ENCODE peak calls at places on chromosomes 1 and 21, in four cellular contexts. U, M, W and T are unnamed samples.

GRCh38 chr21:36454079-36454478 is 25.8 kb downstream of the CLDN14 start:
- DNase-seq in U (no peak), M (no peak), W (no peak), T (no peak)

GRCh38 chr1:222791006-222791710 is 23.7 kb upstream of the DISP1 start:
- DNase-seq in U (no peak), M (no peak), W (no peak), T (no peak)

GRCh38 chr1:62356257-62356835 is 37.1 kb upstream of the KANK4 start:
- DNase-seq in U (no peak), M (peak), W (no peak), T (peak)

GRCh38 chr1:248825909-248826760 is at the start of gene SH3BP5L:
- DNase-seq in U (peak), M (peak), W (peak), T (no peak)

GRCh38 chr1:75134939-75135828 is 996 bp downstream of the LHX8 start:
- DNase-seq in U (no peak), M (no peak), W (peak), T (no peak)

GRCh38 chr1:60228253-60228594 is 154.7 kb upstream of the C1orf87 start:
- DNase-seq in U (no peak), M (no peak), W (no peak), T (no peak)

GRCh38 chr1:208170252-208170651 is 73.9 kb downstream of the PLXNA2 start:
- DNase-seq in U (no peak), M (no peak), W (peak), T (no peak)

GRCh38 chr1:240831922-240832321 is 220.0 kb upstream of the GREM2 start:
- DNase-seq in U (no peak), M (no peak), W (no peak), T (no peak)

GRCh38 chr1:47627016-47627415 is 189.2 kb downstream of the FOXD2 start:
- DNase-seq in U (no peak), M (no peak), W (no peak), T (no peak)

GRCh38 chr1:1295154-1295923 is 12.4 kb downstream of the ACAP3 start:
- DNase-seq in U (no peak), M (no peak), W (peak), T (no peak)

GRCh38 chr1:19260211-19261138 is 8.9 kb downstream of the MRTO4 start:
- DNase-seq in U (no peak), M (peak), W (no peak), T (peak)

GRCh38 chr1:71086331-71086730 is 5.5 kb upstream of the ZRANB2 start:
- DNase-seq in U (no peak), M (peak), W (no peak), T (peak)

GRCh38 chr1:43247256-43247921 is 22.4 kb upstream of the TMEM125 start:
- DNase-seq in U (no peak), M (no peak), W (no peak), T (no peak)

GRCh38 chr1:44076093-44076492 is 42.5 kb upstream of the KLF17 start:
- DNase-seq in U (no peak), M (no peak), W (no peak), T (no peak)

GRCh38 chr1:198798923-198799386 is 160.1 kb downstream of the PTPRC start:
- DNase-seq in U (no peak), M (no peak), W (no peak), T (no peak)

GRCh38 chr21:36702622-36702968 is 3.7 kb downstream of the SIM2 start:
- DNase-seq in U (no peak), M (no peak), W (no peak), T (no peak)

GRCh38 chr1:234214129-234214910 is 158.9 kb upstream of the COA6 start:
- DNase-seq in U (no peak), M (peak), W (peak), T (no peak)

GRCh38 chr1:172917972-172918371 is 132.8 kb downstream of the TNFSF18 start:
- DNase-seq in U (no peak), M (peak), W (no peak), T (peak)

GRCh38 chr1:232557096-232557495 is 72.8 kb downstream of the SIPA1L2 start:
- DNase-seq in U (no peak), M (no peak), W (no peak), T (no peak)

GRCh38 chr21:45305831-45306230 is 18.1 kb upstream of the POFUT2 start:
- DNase-seq in U (no peak), M (no peak), W (no peak), T (no peak)

GRCh38 chr1:7229696-7230095 is 444.4 kb downstream of the CAMTA1 start:
- DNase-seq in U (no peak), M (no peak), W (no peak), T (no peak)

GRCh38 chr21:42495765-42496119 is 282 bp downstream of the RSPH1 start:
- DNase-seq in U (no peak), M (peak), W (no peak), T (no peak)

GRCh38 chr1:178916448-178917174 is 45.7 kb upstream of the ANGPTL1 start:
- DNase-seq in U (no peak), M (no peak), W (no peak), T (no peak)

GRCh38 chr1:21878840-21879478 is 58.2 kb downstream of the HSPG2 start:
- DNase-seq in U (no peak), M (no peak), W (peak), T (no peak)

GRCh38 chr21:15793547-15794235 is 63.9 kb downstream of the USP25 start:
- DNase-seq in U (no peak), M (no peak), W (no peak), T (no peak)

GRCh38 chr1:239711768-239712167 is 325.4 kb downstream of the CHRM3 start:
- DNase-seq in U (no peak), M (no peak), W (no peak), T (no peak)

GRCh38 chr1:207239874-207240273 is 81.6 kb upstream of the CD55 start:
- DNase-seq in U (no peak), M (no peak), W (no peak), T (no peak)

GRCh38 chr1:204894606-204895005 is 23.9 kb downstream of the NFASC start:
- DNase-seq in U (no peak), M (no peak), W (no peak), T (no peak)

GRCh38 chr1:110309139-110309538 is 30.0 kb upstream of the RBM15 start:
- DNase-seq in U (no peak), M (no peak), W (no peak), T (no peak)

GRCh38 chr1:24929876-24930702 is at the start of gene RUNX3:
- DNase-seq in U (no peak), M (no peak), W (peak), T (no peak)

GRCh38 chr1:98688110-98688739 is 26.7 kb downstream of the SNX7 start:
- DNase-seq in U (no peak), M (no peak), W (no peak), T (no peak)

GRCh38 chr1:53116307-53116810 is 26.1 kb downstream of the SLC1A7 start:
- DNase-seq in U (no peak), M (no peak), W (no peak), T (no peak)

GRCh38 chr1:97621955-97622354 is 298.9 kb downstream of the DPYD start:
- DNase-seq in U (no peak), M (no peak), W (no peak), T (peak)

GRCh38 chr1:50645147-50645546 is 221.9 kb upstream of the DMRTA2 start:
- DNase-seq in U (no peak), M (no peak), W (no peak), T (no peak)

GRCh38 chr21:41726058-41726558 is 40.7 kb downstream of the RIPK4 start:
- DNase-seq in U (no peak), M (no peak), W (no peak), T (no peak)

GRCh38 chr1:2835650-2836159 is 34.2 kb upstream of the TTC34 start:
- DNase-seq in U (no peak), M (no peak), W (peak), T (no peak)

GRCh38 chr1:178172939-178173338 is 79.0 kb downstream of the RASAL2 start:
- DNase-seq in U (no peak), M (peak), W (no peak), T (no peak)

GRCh38 chr1:201448981-201449380 is 20.0 kb downstream of the PHLDA3 start:
- DNase-seq in U (no peak), M (no peak), W (no peak), T (no peak)
- H3K27ac ChIP-seq in U (no peak), M (peak), W (peak), T (peak)

DNA sequence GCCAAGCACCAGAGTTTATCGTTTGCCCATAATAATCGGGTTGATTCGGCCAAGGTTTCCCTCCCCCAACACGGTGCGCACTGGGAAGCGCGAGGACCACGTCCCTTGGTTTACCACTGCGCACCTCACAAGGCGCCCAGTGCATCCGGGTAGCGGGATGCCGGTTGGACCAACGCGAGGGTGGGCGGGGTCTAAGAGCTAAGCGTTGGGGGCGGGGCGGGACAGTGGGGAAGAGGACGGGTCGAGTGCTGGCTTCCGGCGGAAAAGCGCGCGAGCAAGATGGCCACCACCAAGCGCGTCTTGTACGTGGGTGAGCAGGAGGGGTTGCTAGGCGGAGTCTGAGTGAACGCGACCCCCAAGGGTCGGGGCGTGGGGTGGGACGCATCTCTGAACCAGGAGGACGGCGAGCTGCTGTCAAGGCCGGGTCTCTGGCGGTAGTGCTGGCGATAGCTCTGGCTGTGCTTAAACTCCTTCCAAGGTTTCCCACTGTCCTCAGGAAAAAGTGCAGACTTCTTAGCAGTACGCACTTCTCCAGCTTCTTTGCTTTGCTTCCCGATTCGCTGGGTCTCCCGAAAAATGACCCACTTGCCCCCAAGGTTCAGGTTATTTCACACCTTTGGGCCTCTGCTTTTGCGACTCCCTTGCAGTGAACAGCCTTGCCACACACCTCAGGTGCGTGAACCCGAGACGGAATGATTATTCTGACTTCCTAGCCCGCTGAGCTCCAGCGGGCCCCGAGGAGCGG is at the start of gene PPIE:
- DNase-seq in U (peak), M (peak), W (peak), T (peak)
- H3K27ac ChIP-seq in U (peak), M (peak), W (peak), T (peak)

DNA sequence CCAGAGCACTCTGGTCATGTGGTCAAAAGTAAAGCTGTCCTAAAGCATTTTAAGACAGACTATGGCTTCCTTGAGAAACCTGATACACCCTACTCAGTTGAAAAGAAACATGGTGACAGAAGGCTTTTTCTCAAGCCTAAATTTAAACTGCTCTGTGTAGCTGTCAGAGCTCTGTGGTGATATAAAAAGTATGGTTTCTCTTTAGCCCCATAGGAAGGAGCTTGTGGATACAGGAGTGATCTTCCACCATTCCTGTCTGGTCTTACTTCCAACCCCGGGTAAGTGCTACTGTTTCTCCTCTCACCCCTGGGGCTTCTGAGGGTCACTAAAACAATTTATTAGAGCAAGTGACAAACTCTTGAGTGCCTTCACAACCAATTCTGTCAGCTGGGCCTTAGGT is 8.5 kb downstream of the TP53BP2 start:
- DNase-seq in U (no peak), M (no peak), W (no peak), T (no peak)
- H3K27ac ChIP-seq in U (peak), M (no peak), W (peak), T (no peak)

GRCh38 chr1:246658567-246658966 is 65.6 kb upstream of the SCCPDH start:
- DNase-seq in U (no peak), M (no peak), W (no peak), T (no peak)

GRCh38 chr1:246661451-246661850 is 62.8 kb upstream of the SCCPDH start:
- DNase-seq in U (no peak), M (no peak), W (no peak), T (no peak)

DNA sequence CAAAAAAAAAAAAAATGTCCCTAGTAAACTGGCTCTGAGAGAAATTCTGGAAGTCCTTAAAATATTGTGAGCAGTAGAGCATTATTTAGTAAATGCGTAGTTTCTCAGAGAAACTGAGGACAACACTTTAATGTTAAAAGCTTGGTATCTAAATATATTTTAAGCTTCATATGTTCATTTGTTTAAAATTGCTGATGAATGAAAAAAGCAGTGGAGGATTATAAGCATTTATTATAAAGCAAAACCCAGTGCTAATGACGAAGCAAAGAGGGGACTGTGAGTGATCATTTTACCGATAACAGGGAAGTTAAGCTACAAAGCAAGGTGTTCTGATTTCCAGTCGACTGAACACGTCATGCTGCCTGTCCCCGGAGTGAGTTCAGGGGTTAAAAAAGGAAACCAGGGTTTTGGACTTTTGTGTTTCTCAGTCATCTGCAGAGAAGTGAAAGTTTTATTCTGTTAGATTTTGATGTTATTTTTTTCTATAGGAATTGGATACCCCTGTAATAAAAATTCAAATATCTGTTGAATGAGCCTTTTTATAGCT is 64.5 kb upstream of the SCCPDH start:
- DNase-seq in U (no peak), M (no peak), W (no peak), T (no peak)
- H3K27ac ChIP-seq in U (no peak), M (no peak), W (no peak), T (no peak)

GRCh38 chr1:193108471-193108870 is 3.3 kb upstream of the GLRX2 start:
- DNase-seq in U (no peak), M (no peak), W (no peak), T (no peak)

GRCh38 chr1:193104906-193105820 is at the start of gene GLRX2:
- DNase-seq in U (peak), M (peak), W (peak), T (no peak)

GRCh38 chr1:193103759-193104495 is 1.3 kb downstream of the GLRX2 start:
- DNase-seq in U (no peak), M (no peak), W (no peak), T (no peak)

GRCh38 chr1:193104496-193104905 is 713 bp downstream of the GLRX2 start:
- DNase-seq in U (no peak), M (peak), W (no peak), T (no peak)

GRCh38 chr1:193105821-193106177 is 585 bp upstream of the GLRX2 start:
- DNase-seq in U (no peak), M (no peak), W (no peak), T (no peak)
- H3K27ac ChIP-seq in U (peak), M (peak), W (peak), T (peak)